ENCODE peak calls at places on chromosomes 6 and 20, in ten cellular contexts. Z, Y, T, J, O, F, C, H, B and M are unnamed samples.
A peak's percentile ranks its signal among the peaks of the same experiment; 100 is the strongest.

GRCh38 chr20:32751309-32752020 is 8.2 kb upstream of the COMMD7 start:
- DNase-seq in Z (no peak), Y (no peak), T (no peak), J (no peak), O (no peak), F (no peak), C (no peak), H (no peak), B (no peak), M (no peak)

GRCh38 chr6:19180348-19181073 is 656.7 kb upstream of the ID4 start:
- DNase-seq in Z (peak; percentile 48), Y (no peak), T (peak; percentile 8), J (peak; percentile 85), O (peak; percentile 55), F (peak; percentile 31), C (peak; percentile 90), H (no peak), B (no peak), M (no peak)

GRCh38 chr6:32931211-32931610 is 9.6 kb downstream of the HLA-DMB start:
- DNase-seq in Z (no peak), Y (no peak), T (no peak), J (no peak), O (no peak), F (no peak), C (no peak), H (no peak), B (no peak), M (no peak)

GRCh38 chr20:4898282-4898681 is 103.0 kb downstream of the SLC23A2 start:
- DNase-seq in Z (peak; percentile 64), Y (no peak), T (no peak), J (peak; percentile 71), O (no peak), F (no peak), C (no peak), H (no peak), B (no peak), M (no peak)

GRCh38 chr20:6908673-6909072 is 141.2 kb downstream of the BMP2 start:
- DNase-seq in Z (no peak), Y (no peak), T (no peak), J (no peak), O (no peak), F (no peak), C (no peak), H (no peak), B (no peak), M (no peak)

GRCh38 chr20:57346477-57346876 is 4.6 kb upstream of the RAE1 start:
- DNase-seq in Z (peak; percentile 62), Y (peak; percentile 83), T (peak; percentile 73), J (no peak), O (peak; percentile 20), F (peak; percentile 74), C (peak; percentile 80), H (peak; percentile 76), B (peak; percentile 95), M (peak; percentile 75)

GRCh38 chr6:36615018-36615761 is 21.0 kb downstream of the SRSF3 start:
- DNase-seq in Z (peak; percentile 66), Y (peak; percentile 78), T (no peak), J (peak; percentile 70), O (peak; percentile 20), F (no peak), C (peak; percentile 64), H (peak; percentile 55), B (peak; percentile 71), M (no peak)

GRCh38 chr6:158373209-158373608 is 60.9 kb downstream of the TULP4 start:
- DNase-seq in Z (no peak), Y (no peak), T (peak; percentile 48), J (no peak), O (peak; percentile 42), F (no peak), C (no peak), H (no peak), B (no peak), M (no peak)

DNA sequence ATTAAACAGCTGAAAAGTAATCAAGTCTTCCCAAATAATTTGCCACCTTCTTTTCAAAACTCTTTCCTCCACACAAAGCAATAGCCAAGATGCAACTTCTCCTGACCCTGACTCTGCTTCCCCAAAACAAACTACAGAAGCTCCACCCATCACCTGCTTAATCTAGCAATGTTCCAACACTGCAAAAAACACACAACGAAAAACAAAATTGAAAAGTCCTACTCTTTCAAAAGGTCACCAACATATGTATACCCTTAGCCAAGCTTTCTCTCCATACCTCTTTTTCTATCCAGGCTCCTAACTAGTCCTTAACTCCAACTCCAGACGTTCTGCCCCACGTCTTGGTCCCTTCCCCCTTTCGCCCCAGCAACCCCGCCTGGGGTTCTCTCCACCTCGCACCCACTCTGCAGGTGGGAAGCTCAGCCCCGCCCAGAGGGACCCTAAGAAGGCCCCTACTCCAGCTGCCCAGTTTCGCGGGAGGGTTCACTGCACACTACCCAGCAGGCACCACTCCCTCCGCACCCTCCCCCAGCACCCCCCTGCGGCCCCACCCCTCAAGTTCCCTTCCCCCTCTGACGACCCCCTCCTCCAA is 717 bp downstream of the CSNK2A1 start:
- DNase-seq in Z (no peak), Y (peak; percentile 71), T (no peak), J (no peak), O (no peak), F (no peak), C (no peak), H (peak; percentile 58), B (no peak), M (peak; percentile 50)
- H3K4me3 ChIP-seq in Z (peak overlapping the region; percentile 100), Y (peak overlapping the region; percentile 89), T (peak overlapping the region; percentile 91), J (peak overlapping the region; percentile 92), O (peak overlapping the region; percentile 97), F (peak overlapping the region; percentile 97), C (peak overlapping the region; percentile 94), H (peak overlapping the region; percentile 89), B (peak overlapping the region; percentile 91), M (peak overlapping the region; percentile 36)

GRCh38 chr6:150152891-150153876 is 10.3 kb downstream of the PPP1R14C start:
- DNase-seq in Z (no peak), Y (no peak), T (peak; percentile 31), J (no peak), O (no peak), F (no peak), C (no peak), H (no peak), B (no peak), M (no peak)

GRCh38 chr6:150157076-150157475 is 14.2 kb downstream of the PPP1R14C start:
- DNase-seq in Z (no peak), Y (no peak), T (no peak), J (no peak), O (no peak), F (no peak), C (no peak), H (no peak), B (no peak), M (no peak)

GRCh38 chr6:150156460-150156859 is 13.6 kb downstream of the PPP1R14C start:
- DNase-seq in Z (no peak), Y (no peak), T (no peak), J (no peak), O (no peak), F (no peak), C (no peak), H (no peak), B (no peak), M (no peak)

GRCh38 chr6:150150821-150151646 is 8.2 kb downstream of the PPP1R14C start:
- DNase-seq in Z (no peak), Y (no peak), T (no peak), J (no peak), O (no peak), F (no peak), C (no peak), H (no peak), B (no peak), M (no peak)

DNA sequence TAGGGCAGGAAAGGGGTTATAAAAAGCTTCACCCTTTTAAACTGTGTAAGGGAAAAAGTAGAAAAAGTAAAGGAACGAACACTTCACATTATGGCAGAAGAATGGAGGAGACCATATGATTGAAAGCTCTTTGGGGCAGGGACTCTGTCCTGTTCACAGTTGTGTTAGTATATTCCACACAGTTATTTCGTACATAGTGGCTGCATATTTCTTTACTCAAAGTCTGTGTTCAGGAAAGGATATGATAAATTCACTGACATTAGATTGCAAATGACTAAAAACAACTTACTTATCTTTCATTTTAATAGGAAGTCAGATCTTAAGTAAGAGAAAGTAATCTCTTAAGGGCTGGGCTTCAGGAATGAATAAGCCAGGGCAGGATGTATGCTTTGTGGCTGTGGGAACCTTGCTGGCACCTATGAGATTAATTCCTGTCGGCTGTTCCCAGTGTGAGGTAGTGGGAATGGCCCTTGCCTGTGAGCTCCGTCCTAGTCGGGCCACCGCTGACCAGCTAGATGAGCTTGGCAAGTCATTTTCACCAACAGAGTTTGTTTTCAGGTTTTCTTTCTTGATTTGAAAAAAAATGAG is 11.2 kb downstream of the PPP1R14C start:
- DNase-seq in Z (no peak), Y (no peak), T (no peak), J (no peak), O (no peak), F (no peak), C (no peak), H (no peak), B (no peak), M (no peak)
- H3K27ac ChIP-seq in Z (no peak overlapping the region), Y (no peak overlapping the region), T (no peak overlapping the region), J (no peak overlapping the region), O (no peak overlapping the region), F (no peak overlapping the region), C (no peak overlapping the region), H (no peak overlapping the region), B (no peak overlapping the region), M (no peak overlapping the region)

DNA sequence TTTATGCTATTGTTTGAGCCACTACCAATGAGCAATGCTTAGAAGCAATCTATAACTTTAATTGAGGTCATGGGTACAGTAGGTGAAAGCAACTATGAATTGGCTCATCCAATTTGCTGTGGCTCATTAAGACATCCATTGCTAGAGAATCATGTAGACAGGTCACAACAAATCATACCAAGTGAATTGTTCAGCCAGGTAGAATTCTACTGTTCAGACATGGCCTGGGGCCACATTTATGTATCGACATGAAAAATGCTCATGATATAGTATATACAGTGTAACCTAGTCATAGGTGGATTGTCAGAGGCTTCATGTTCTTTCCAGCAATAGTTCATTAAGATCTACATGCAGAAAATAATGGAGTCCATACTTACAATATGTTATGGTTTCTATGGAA is 633.7 kb upstream of the EYS start:
- DNase-seq in Z (no peak), Y (no peak), T (no peak), J (no peak), O (no peak), F (no peak), C (no peak), H (no peak), B (no peak), M (no peak)
- H3K4me3 ChIP-seq in Z (no peak overlapping the region), Y (no peak overlapping the region), T (no peak overlapping the region), J (no peak overlapping the region), O (no peak overlapping the region), F (no peak overlapping the region), C (no peak overlapping the region), H (no peak overlapping the region), B (no peak overlapping the region), M (no peak overlapping the region)

GRCh38 chr6:125819927-125820326 is 29.2 kb downstream of the NCOA7 start:
- DNase-seq in Z (no peak), Y (no peak), T (no peak), J (no peak), O (no peak), F (no peak), C (no peak), H (no peak), B (no peak), M (no peak)

GRCh38 chr6:125815050-125815910 is 24.5 kb downstream of the NCOA7 start:
- DNase-seq in Z (no peak), Y (no peak), T (no peak), J (no peak), O (no peak), F (no peak), C (no peak), H (no peak), B (no peak), M (no peak)

GRCh38 chr6:125818659-125819297 is 28.0 kb downstream of the NCOA7 start:
- DNase-seq in Z (no peak), Y (no peak), T (no peak), J (no peak), O (no peak), F (no peak), C (no peak), H (no peak), B (no peak), M (no peak)

GRCh38 chr6:125816828-125817280 is 26.1 kb downstream of the NCOA7 start:
- DNase-seq in Z (no peak), Y (no peak), T (no peak), J (no peak), O (no peak), F (no peak), C (no peak), H (no peak), B (no peak), M (no peak)

DNA sequence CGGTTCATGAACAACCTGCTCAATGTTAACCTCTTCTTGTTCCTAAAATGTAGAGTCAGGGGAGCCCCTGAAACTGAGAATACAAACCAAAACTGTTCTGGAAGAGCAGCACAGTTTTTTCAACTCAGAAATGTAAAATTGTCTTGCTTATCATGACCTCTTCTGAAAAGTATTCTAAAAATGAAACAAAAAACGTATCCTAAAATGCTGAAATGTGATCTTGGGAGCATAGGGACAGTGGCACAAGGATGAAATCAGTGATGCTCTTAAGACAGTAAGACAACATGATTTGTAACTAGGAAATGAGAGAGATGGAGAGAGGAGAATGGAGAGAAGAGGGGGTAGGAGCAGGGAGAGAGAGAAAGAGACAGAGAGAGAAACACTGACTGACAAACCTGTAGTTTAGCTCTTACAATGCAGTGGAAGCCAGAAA is 27.5 kb downstream of the NCOA7 start:
- DNase-seq in Z (no peak), Y (no peak), T (no peak), J (no peak), O (no peak), F (no peak), C (no peak), H (no peak), B (no peak), M (no peak)
- H3K27ac ChIP-seq in Z (no peak overlapping the region), Y (no peak overlapping the region), T (no peak overlapping the region), J (peak overlapping the region; percentile 49), O (peak overlapping the region; percentile 7), F (peak overlapping the region; percentile 50), C (peak overlapping the region; percentile 24), H (no peak overlapping the region), B (no peak overlapping the region), M (no peak overlapping the region)